ENCODE peak calls at places on chromosomes 12 and 14, in ten cellular contexts. One of them, this sample, is unnamed.

GRCh38 chr12:62898568-62898967 is 36.4 kb downstream of the PPM1H start:
- DNase-seq in brain microvascular endothelial cell: no peak
- DNase-seq in SK-N-SH: no peak
- DNase-seq in breast epithelium: no peak
- DNase-seq in gastrocnemius medialis: no peak
- DNase-seq in OCI-LY7: no peak
- DNase-seq in psoas muscle: no peak
- DNase-seq in AG10803: no peak
- DNase-seq in sigmoid colon: no peak
- DNase-seq in cardiac muscle cell: no peak
- DNase-seq in this sample: no peak

GRCh38 chr12:78143717-78144116 is 313.0 kb downstream of the NAV3 start:
- DNase-seq in brain microvascular endothelial cell: no peak
- DNase-seq in SK-N-SH: no peak
- DNase-seq in breast epithelium: no peak
- DNase-seq in gastrocnemius medialis: no peak
- DNase-seq in OCI-LY7: no peak
- DNase-seq in psoas muscle: no peak
- DNase-seq in AG10803: no peak
- DNase-seq in sigmoid colon: no peak
- DNase-seq in cardiac muscle cell: no peak
- DNase-seq in this sample: no peak

GRCh38 chr14:90820958-90821357 is 4.7 kb upstream of the TTC7B start:
- DNase-seq in brain microvascular endothelial cell: peak; percentile 37
- DNase-seq in SK-N-SH: no peak
- DNase-seq in breast epithelium: no peak
- DNase-seq in gastrocnemius medialis: no peak
- DNase-seq in OCI-LY7: no peak
- DNase-seq in psoas muscle: no peak
- DNase-seq in AG10803: peak; percentile 29
- DNase-seq in sigmoid colon: no peak
- DNase-seq in cardiac muscle cell: peak; percentile 36
- DNase-seq in this sample: peak; percentile 46

GRCh38 chr12:129696952-129697351 is 206.9 kb downstream of the TMEM132D start:
- DNase-seq in brain microvascular endothelial cell: peak; percentile 88
- DNase-seq in SK-N-SH: no peak
- DNase-seq in breast epithelium: no peak
- DNase-seq in gastrocnemius medialis: no peak
- DNase-seq in OCI-LY7: no peak
- DNase-seq in psoas muscle: no peak
- DNase-seq in AG10803: peak; percentile 19
- DNase-seq in sigmoid colon: no peak
- DNase-seq in cardiac muscle cell: no peak
- DNase-seq in this sample: no peak

GRCh38 chr14:24060984-24061913 is 9.4 kb downstream of the CARMIL3 start:
- DNase-seq in brain microvascular endothelial cell: no peak
- DNase-seq in SK-N-SH: peak; percentile 2
- DNase-seq in breast epithelium: no peak
- DNase-seq in gastrocnemius medialis: no peak
- DNase-seq in OCI-LY7: no peak
- DNase-seq in psoas muscle: no peak
- DNase-seq in AG10803: no peak
- DNase-seq in sigmoid colon: peak; percentile 30
- DNase-seq in cardiac muscle cell: no peak
- DNase-seq in this sample: no peak

GRCh38 chr14:95197498-95198010 is 40.2 kb upstream of the DICER1 start:
- DNase-seq in brain microvascular endothelial cell: no peak
- DNase-seq in SK-N-SH: no peak
- DNase-seq in breast epithelium: peak; percentile 75
- DNase-seq in gastrocnemius medialis: no peak
- DNase-seq in OCI-LY7: no peak
- DNase-seq in psoas muscle: no peak
- DNase-seq in AG10803: no peak
- DNase-seq in sigmoid colon: no peak
- DNase-seq in cardiac muscle cell: no peak
- DNase-seq in this sample: no peak

GRCh38 chr12:128844031-128844635 is 9.1 kb upstream of the GLT1D1 start:
- DNase-seq in brain microvascular endothelial cell: no peak
- DNase-seq in SK-N-SH: peak; percentile 64
- DNase-seq in breast epithelium: no peak
- DNase-seq in gastrocnemius medialis: no peak
- DNase-seq in OCI-LY7: no peak
- DNase-seq in psoas muscle: no peak
- DNase-seq in AG10803: no peak
- DNase-seq in sigmoid colon: no peak
- DNase-seq in cardiac muscle cell: no peak
- DNase-seq in this sample: no peak

GRCh38 chr12:11723993-11724392 is 74.5 kb downstream of the ETV6 start:
- DNase-seq in brain microvascular endothelial cell: no peak
- DNase-seq in SK-N-SH: no peak
- DNase-seq in breast epithelium: no peak
- DNase-seq in gastrocnemius medialis: peak; percentile 84
- DNase-seq in OCI-LY7: no peak
- DNase-seq in psoas muscle: peak; percentile 27
- DNase-seq in AG10803: no peak
- DNase-seq in sigmoid colon: no peak
- DNase-seq in cardiac muscle cell: no peak
- DNase-seq in this sample: no peak

GRCh38 chr14:88590173-88590572 is 27.3 kb downstream of the ZC3H14 start:
- DNase-seq in brain microvascular endothelial cell: peak; percentile 43
- DNase-seq in SK-N-SH: no peak
- DNase-seq in breast epithelium: no peak
- DNase-seq in gastrocnemius medialis: no peak
- DNase-seq in OCI-LY7: no peak
- DNase-seq in psoas muscle: no peak
- DNase-seq in AG10803: no peak
- DNase-seq in sigmoid colon: no peak
- DNase-seq in cardiac muscle cell: no peak
- DNase-seq in this sample: no peak

GRCh38 chr14:103118663-103119404 is 4.4 kb upstream of the TNFAIP2 start:
- DNase-seq in brain microvascular endothelial cell: no peak
- DNase-seq in SK-N-SH: no peak
- DNase-seq in breast epithelium: no peak
- DNase-seq in gastrocnemius medialis: peak; percentile 55
- DNase-seq in OCI-LY7: no peak
- DNase-seq in psoas muscle: peak; percentile 68
- DNase-seq in AG10803: no peak
- DNase-seq in sigmoid colon: peak; percentile 87
- DNase-seq in cardiac muscle cell: no peak
- DNase-seq in this sample: no peak

GRCh38 chr12:124165695-124166094 is 129.2 kb upstream of the RFLNA start:
- DNase-seq in brain microvascular endothelial cell: no peak
- DNase-seq in SK-N-SH: no peak
- DNase-seq in breast epithelium: no peak
- DNase-seq in gastrocnemius medialis: no peak
- DNase-seq in OCI-LY7: no peak
- DNase-seq in psoas muscle: no peak
- DNase-seq in AG10803: no peak
- DNase-seq in sigmoid colon: no peak
- DNase-seq in cardiac muscle cell: no peak
- DNase-seq in this sample: no peak

GRCh38 chr12:124167141-124167540 is 127.8 kb upstream of the RFLNA start:
- DNase-seq in brain microvascular endothelial cell: no peak
- DNase-seq in SK-N-SH: no peak
- DNase-seq in breast epithelium: no peak
- DNase-seq in gastrocnemius medialis: no peak
- DNase-seq in OCI-LY7: no peak
- DNase-seq in psoas muscle: no peak
- DNase-seq in AG10803: no peak
- DNase-seq in sigmoid colon: no peak
- DNase-seq in cardiac muscle cell: no peak
- DNase-seq in this sample: no peak

GRCh38 chr12:124159655-124160054 is 135.2 kb upstream of the RFLNA start:
- DNase-seq in brain microvascular endothelial cell: no peak
- DNase-seq in SK-N-SH: peak; percentile 42
- DNase-seq in breast epithelium: peak; percentile 26
- DNase-seq in gastrocnemius medialis: no peak
- DNase-seq in OCI-LY7: no peak
- DNase-seq in psoas muscle: no peak
- DNase-seq in AG10803: no peak
- DNase-seq in sigmoid colon: no peak
- DNase-seq in cardiac muscle cell: no peak
- DNase-seq in this sample: no peak

GRCh38 chr12:124160102-124160501 is 134.8 kb upstream of the RFLNA start:
- DNase-seq in brain microvascular endothelial cell: no peak
- DNase-seq in SK-N-SH: no peak
- DNase-seq in breast epithelium: no peak
- DNase-seq in gastrocnemius medialis: no peak
- DNase-seq in OCI-LY7: no peak
- DNase-seq in psoas muscle: no peak
- DNase-seq in AG10803: peak; percentile 45
- DNase-seq in sigmoid colon: no peak
- DNase-seq in cardiac muscle cell: peak; percentile 26
- DNase-seq in this sample: no peak

GRCh38 chr12:124162151-124163110 is 132.5 kb upstream of the RFLNA start:
- DNase-seq in brain microvascular endothelial cell: no peak
- DNase-seq in SK-N-SH: no peak
- DNase-seq in breast epithelium: no peak
- DNase-seq in gastrocnemius medialis: no peak
- DNase-seq in OCI-LY7: peak; percentile 11
- DNase-seq in psoas muscle: no peak
- DNase-seq in AG10803: no peak
- DNase-seq in sigmoid colon: no peak
- DNase-seq in cardiac muscle cell: no peak
- DNase-seq in this sample: no peak
- TF ChIP-seq CTCF in brain microvascular endothelial cell: no peak
- TF ChIP-seq CTCF in SK-N-SH: no peak
- TF ChIP-seq CTCF in breast epithelium: no peak
- TF ChIP-seq CTCF in gastrocnemius medialis: no peak
- TF ChIP-seq CTCF in OCI-LY7: peak; percentile 43
- TF ChIP-seq CTCF in psoas muscle: no peak
- TF ChIP-seq CTCF in AG10803: no peak
- TF ChIP-seq CTCF in sigmoid colon: no peak
- TF ChIP-seq CTCF in cardiac muscle cell: no peak
- TF ChIP-seq CTCF in this sample: no peak

DNA sequence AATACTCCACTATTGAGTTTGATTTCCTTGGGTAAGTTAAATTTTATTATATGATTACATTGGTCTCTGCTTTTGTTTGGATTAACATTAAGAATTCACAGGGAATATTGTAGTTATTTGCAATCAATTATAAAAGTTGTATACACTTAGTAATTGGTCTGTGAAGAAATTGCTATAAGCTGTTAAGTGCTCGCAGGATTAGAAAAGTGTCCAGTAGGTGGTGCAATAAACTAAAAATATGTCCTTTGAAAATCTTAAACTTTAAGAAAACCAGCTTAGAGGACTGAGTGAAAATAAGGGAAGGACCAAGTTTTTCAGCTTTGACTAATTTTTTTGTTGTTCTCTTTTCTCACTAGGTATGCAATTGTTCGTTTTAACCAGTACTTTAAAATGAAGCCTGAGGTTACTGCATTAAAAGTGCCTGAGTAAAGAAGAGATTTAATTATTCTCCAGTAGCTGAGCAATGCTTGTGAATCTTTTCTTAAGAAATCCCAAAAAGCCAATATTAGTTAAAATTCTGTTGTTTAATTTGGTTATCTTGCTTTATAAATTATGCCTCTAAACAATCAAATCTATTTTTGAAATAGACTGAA is 59.7 kb downstream of the ETNK1 start:
- DNase-seq in brain microvascular endothelial cell: peak; percentile 19
- DNase-seq in SK-N-SH: peak; percentile 10
- DNase-seq in breast epithelium: no peak
- DNase-seq in gastrocnemius medialis: no peak
- DNase-seq in OCI-LY7: peak; percentile 48
- DNase-seq in psoas muscle: no peak
- DNase-seq in AG10803: peak; percentile 57
- DNase-seq in sigmoid colon: no peak
- DNase-seq in cardiac muscle cell: peak; percentile 65
- DNase-seq in this sample: no peak
- TF ChIP-seq CTCF in brain microvascular endothelial cell: peak; percentile 48
- TF ChIP-seq CTCF in SK-N-SH: peak; percentile 82
- TF ChIP-seq CTCF in breast epithelium: no peak
- TF ChIP-seq CTCF in gastrocnemius medialis: no peak
- TF ChIP-seq CTCF in OCI-LY7: peak; percentile 93
- TF ChIP-seq CTCF in psoas muscle: peak; percentile 49
- TF ChIP-seq CTCF in AG10803: peak; percentile 72
- TF ChIP-seq CTCF in sigmoid colon: peak; percentile 10
- TF ChIP-seq CTCF in cardiac muscle cell: peak; percentile 64
- TF ChIP-seq CTCF in this sample: peak; percentile 59

GRCh38 chr14:53038629-53039028 is 87.8 kb upstream of the FERMT2 start:
- DNase-seq in brain microvascular endothelial cell: no peak
- DNase-seq in SK-N-SH: no peak
- DNase-seq in breast epithelium: no peak
- DNase-seq in gastrocnemius medialis: no peak
- DNase-seq in OCI-LY7: no peak
- DNase-seq in psoas muscle: no peak
- DNase-seq in AG10803: no peak
- DNase-seq in sigmoid colon: no peak
- DNase-seq in cardiac muscle cell: no peak
- DNase-seq in this sample: no peak

GRCh38 chr14:53043107-53043704 is 92.4 kb upstream of the FERMT2 start:
- DNase-seq in brain microvascular endothelial cell: no peak
- DNase-seq in SK-N-SH: no peak
- DNase-seq in breast epithelium: no peak
- DNase-seq in gastrocnemius medialis: no peak
- DNase-seq in OCI-LY7: no peak
- DNase-seq in psoas muscle: peak; percentile 18
- DNase-seq in AG10803: no peak
- DNase-seq in sigmoid colon: no peak
- DNase-seq in cardiac muscle cell: peak; percentile 67
- DNase-seq in this sample: no peak

GRCh38 chr14:53044486-53044885 is 93.6 kb upstream of the FERMT2 start:
- DNase-seq in brain microvascular endothelial cell: peak; percentile 18
- DNase-seq in SK-N-SH: no peak
- DNase-seq in breast epithelium: no peak
- DNase-seq in gastrocnemius medialis: no peak
- DNase-seq in OCI-LY7: no peak
- DNase-seq in psoas muscle: no peak
- DNase-seq in AG10803: peak; percentile 78
- DNase-seq in sigmoid colon: no peak
- DNase-seq in cardiac muscle cell: peak; percentile 63
- DNase-seq in this sample: no peak

GRCh38 chr14:53042480-53042879 is 91.6 kb upstream of the FERMT2 start:
- DNase-seq in brain microvascular endothelial cell: peak; percentile 80
- DNase-seq in SK-N-SH: no peak
- DNase-seq in breast epithelium: no peak
- DNase-seq in gastrocnemius medialis: no peak
- DNase-seq in OCI-LY7: no peak
- DNase-seq in psoas muscle: no peak
- DNase-seq in AG10803: no peak
- DNase-seq in sigmoid colon: no peak
- DNase-seq in cardiac muscle cell: peak; percentile 81
- DNase-seq in this sample: no peak

GRCh38 chr14:53041067-53041466 is 90.2 kb upstream of the FERMT2 start:
- DNase-seq in brain microvascular endothelial cell: no peak
- DNase-seq in SK-N-SH: no peak
- DNase-seq in breast epithelium: no peak
- DNase-seq in gastrocnemius medialis: no peak
- DNase-seq in OCI-LY7: no peak
- DNase-seq in psoas muscle: no peak
- DNase-seq in AG10803: no peak
- DNase-seq in sigmoid colon: no peak
- DNase-seq in cardiac muscle cell: no peak
- DNase-seq in this sample: no peak
- TF ChIP-seq CTCF in brain microvascular endothelial cell: no peak
- TF ChIP-seq CTCF in SK-N-SH: no peak
- TF ChIP-seq CTCF in breast epithelium: no peak
- TF ChIP-seq CTCF in gastrocnemius medialis: no peak
- TF ChIP-seq CTCF in OCI-LY7: no peak
- TF ChIP-seq CTCF in psoas muscle: no peak
- TF ChIP-seq CTCF in AG10803: no peak
- TF ChIP-seq CTCF in sigmoid colon: no peak
- TF ChIP-seq CTCF in cardiac muscle cell: no peak
- TF ChIP-seq CTCF in this sample: no peak

GRCh38 chr12:107448198-107448597 is 237.4 kb upstream of the PWP1 start:
- DNase-seq in brain microvascular endothelial cell: peak; percentile 18
- DNase-seq in SK-N-SH: peak; percentile 40
- DNase-seq in breast epithelium: no peak
- DNase-seq in gastrocnemius medialis: no peak
- DNase-seq in OCI-LY7: peak; percentile 14
- DNase-seq in psoas muscle: no peak
- DNase-seq in AG10803: no peak
- DNase-seq in sigmoid colon: no peak
- DNase-seq in cardiac muscle cell: peak; percentile 8
- DNase-seq in this sample: no peak
- TF ChIP-seq CTCF in brain microvascular endothelial cell: peak; percentile 78
- TF ChIP-seq CTCF in SK-N-SH: peak; percentile 55
- TF ChIP-seq CTCF in breast epithelium: no peak
- TF ChIP-seq CTCF in gastrocnemius medialis: no peak
- TF ChIP-seq CTCF in OCI-LY7: peak; percentile 69
- TF ChIP-seq CTCF in psoas muscle: no peak
- TF ChIP-seq CTCF in AG10803: peak; percentile 53
- TF ChIP-seq CTCF in sigmoid colon: no peak
- TF ChIP-seq CTCF in cardiac muscle cell: peak; percentile 51
- TF ChIP-seq CTCF in this sample: no peak